ENCODE peak calls at places on chromosomes 6 and 20, in five cellular contexts. H is ovary, X is Peyer's patch, Q is AG10803, A is AG09309. N is an unnamed sample.

GRCh38 chr20:37158248-37158647 is 20.9 kb upstream of the RPN2 start:
- DNase-seq in H (no peak), X (no peak), Q (no peak), A (no peak), N (no peak)

GRCh38 chr6:2978923-2979322 is 7.6 kb upstream of the SERPINB6 start:
- DNase-seq in H (no peak), X (no peak), Q (no peak), A (no peak), N (no peak)

GRCh38 chr6:137967689-137968467 is 100.8 kb downstream of the TNFAIP3 start:
- DNase-seq in H (no peak), X (no peak), Q (peak; percentile 62), A (no peak), N (no peak)

GRCh38 chr6:55705381-55705780 is 126.4 kb upstream of the HMGCLL1 start:
- DNase-seq in H (no peak), X (no peak), Q (no peak), A (no peak), N (no peak)

GRCh38 chr6:143700684-143701342 is 23.0 kb downstream of the PHACTR2 start:
- DNase-seq in H (no peak), X (no peak), Q (peak; percentile 84), A (peak; percentile 23), N (no peak)

GRCh38 chr20:10504893-10505292 is 69.8 kb downstream of the SLX4IP start:
- DNase-seq in H (no peak), X (no peak), Q (peak; percentile 72), A (no peak), N (no peak)

GRCh38 chr6:26198626-26199056 is 111.4 kb downstream of the HFE start:
- DNase-seq in H (no peak), X (no peak), Q (no peak), A (no peak), N (no peak)

GRCh38 chr6:14456941-14457340 is 339.4 kb downstream of the CD83 start:
- DNase-seq in H (no peak), X (no peak), Q (no peak), A (no peak), N (no peak)

GRCh38 chr6:27492776-27493175 is 19.9 kb upstream of the ZNF184 start:
- DNase-seq in H (no peak), X (no peak), Q (no peak), A (no peak), N (no peak)

GRCh38 chr20:32636278-32636677 is 37.5 kb downstream of the C20orf203 start:
- DNase-seq in H (peak; percentile 30), X (no peak), Q (no peak), A (no peak), N (no peak)

GRCh38 chr6:93721386-93722048 is 302.2 kb upstream of the EPHA7 start:
- DNase-seq in H (no peak), X (no peak), Q (no peak), A (no peak), N (no peak)

GRCh38 chr6:26534681-26535465 is 3.3 kb upstream of the HMGN4 start:
- DNase-seq in H (no peak), X (no peak), Q (no peak), A (no peak), N (no peak)

GRCh38 chr6:26233608-26234420 is 131.2 kb upstream of the BTN3A2 start:
- DNase-seq in H (no peak), X (peak; percentile 79), Q (peak; percentile 65), A (no peak), N (no peak)

GRCh38 chr6:163309491-163310026 is 105.0 kb upstream of the QKI start:
- DNase-seq in H (no peak), X (no peak), Q (no peak), A (no peak), N (no peak)

DNA sequence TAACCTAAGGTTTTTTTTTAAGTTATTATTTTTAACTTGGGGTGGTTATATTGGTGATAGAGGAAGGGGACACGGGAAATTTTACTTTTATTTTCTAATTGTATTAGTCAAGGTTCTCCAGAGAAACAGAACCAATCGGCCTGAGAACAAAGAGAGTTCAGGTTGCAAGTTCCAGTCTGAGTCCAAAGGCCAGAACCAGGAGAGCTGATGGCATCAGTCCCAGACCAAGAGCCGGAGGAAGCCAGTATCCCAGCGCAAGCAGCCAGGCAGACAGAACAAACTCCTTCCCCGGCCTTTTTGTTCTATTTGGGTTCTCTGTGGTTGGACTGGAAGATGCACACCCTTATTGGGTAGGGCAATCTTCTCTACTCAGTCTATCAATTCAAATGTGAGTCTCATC is 103.5 kb upstream of the SSTR4 start:
- DNase-seq in H (no peak), X (no peak), Q (no peak), A (no peak), N (no peak)
- TF ChIP-seq CTCF in H (no peak), X (no peak), Q (no peak), A (no peak), N (no peak)

DNA sequence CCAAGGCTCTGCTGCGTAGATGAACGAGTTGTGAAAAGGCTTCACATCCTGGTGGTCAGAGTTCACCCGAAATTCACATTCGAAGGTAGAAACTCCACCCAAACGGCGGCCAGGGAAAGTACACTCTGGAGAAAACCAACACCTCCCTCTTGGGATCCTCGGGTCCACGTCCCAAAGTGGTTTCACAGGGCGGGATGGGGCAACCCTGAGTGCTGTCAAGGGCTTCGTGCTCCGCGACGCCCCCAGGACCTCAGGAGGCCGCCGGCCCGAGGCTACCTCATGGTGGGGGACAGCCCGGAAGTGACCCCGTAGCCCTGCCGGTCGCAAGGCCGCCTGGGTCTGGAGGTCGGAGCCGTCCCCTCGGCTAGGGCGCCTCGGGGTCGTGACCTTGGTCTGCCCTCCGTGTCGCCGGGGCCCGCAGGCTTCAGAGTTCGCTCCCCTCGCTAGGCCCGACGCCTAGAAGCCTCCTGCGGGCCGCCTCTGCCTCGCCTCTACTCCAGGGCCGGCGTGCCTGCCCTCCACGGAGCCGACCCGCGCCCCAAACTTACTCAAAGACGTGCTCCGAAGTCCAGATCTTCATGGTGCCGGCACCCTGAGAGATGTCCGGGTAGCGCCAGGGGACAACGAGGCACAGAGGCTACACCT is at the start of gene PRELID3B:
- DNase-seq in H (no peak), X (peak; percentile 73), Q (peak; percentile 34), A (no peak), N (no peak)
- H3K4me3 ChIP-seq in H (peak within 1 kb of the TSS; percentile 94), X (peak within 1 kb of the TSS; percentile 79), Q (peak within 1 kb of the TSS; percentile 75), A (peak within 1 kb of the TSS; percentile 90), N (peak within 1 kb of the TSS; percentile 85)

DNA sequence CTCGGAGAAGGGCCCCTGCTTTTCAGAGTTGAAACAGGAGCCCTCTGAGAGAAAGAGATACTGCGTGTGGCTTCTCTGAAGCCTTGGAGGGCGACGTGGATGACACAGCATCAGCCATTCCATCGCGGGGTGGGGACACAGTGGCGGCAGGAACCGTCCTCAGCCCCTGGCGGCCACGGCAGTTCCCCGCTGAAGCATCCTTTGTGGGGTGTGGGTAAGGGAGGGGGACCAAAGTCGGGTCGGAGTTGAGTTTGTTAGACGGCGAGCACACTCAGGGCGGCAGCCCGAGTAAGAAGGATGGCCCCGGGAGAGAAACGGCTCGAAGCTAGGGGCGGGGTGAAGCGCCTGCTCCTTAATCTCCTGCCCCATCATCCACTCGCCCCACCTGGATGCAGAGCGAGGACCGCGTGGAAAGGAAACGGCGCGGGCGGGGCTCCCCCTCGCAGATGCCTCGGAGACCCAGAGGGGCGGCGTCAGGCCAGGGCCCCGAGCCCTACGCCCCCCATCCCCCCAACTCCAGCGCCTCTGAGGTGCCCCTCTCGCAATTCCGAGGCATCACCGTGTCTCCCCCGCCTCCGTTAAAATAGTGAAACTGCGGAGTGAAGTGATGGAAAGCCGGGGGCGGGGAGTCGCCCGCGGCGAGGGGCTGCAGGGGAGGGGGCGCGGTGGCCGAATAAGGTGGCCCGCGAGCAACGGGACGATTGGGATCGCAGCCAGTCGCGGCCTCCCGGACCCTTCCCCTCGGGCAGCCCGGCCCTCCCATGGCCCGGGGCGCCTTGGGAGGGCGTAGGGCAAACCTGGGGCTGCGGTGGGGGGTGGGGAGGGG is 796 bp upstream of the RREB1 start:
- DNase-seq in H (peak; percentile 71), X (peak; percentile 67), Q (no peak), A (no peak), N (no peak)
- TF ChIP-seq CTCF in H (peak; percentile 31), X (peak; percentile 28), Q (peak; percentile 47), A (peak; percentile 25), N (no peak)

DNA sequence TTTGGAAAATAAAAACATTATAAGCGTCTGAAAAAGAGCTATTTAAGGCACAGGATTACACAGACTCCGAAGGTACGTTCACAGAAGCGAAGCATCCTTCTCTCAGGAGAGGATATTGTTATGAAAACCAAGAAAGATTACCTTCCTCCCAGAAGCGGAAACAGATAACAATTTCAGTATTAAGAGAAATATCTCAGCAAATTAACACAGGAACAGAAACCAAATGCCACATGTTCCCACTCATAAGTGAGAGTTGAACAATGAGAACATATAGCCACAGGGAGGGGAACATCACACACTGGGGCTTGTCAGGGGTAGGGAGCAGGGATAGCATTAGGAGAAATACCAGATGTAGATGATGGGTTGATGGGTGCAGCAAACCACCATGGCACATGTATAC is 109.7 kb downstream of the CDK19 start:
- DNase-seq in H (no peak), X (no peak), Q (no peak), A (no peak), N (no peak)
- H3K4me3 ChIP-seq in H (no peak overlapping the region), X (no peak overlapping the region), Q (no peak overlapping the region), A (no peak overlapping the region), N (no peak overlapping the region)